ENCODE peak calls at places on chromosomes 4 and X, in eight cellular contexts. I, G, O, K, Z, P, B and V are unnamed samples.

GRCh38 chr4:7813674-7814073 is 126.0 kb downstream of the AFAP1 start:
- DNase-seq in B (no peak), K (no peak), G (no peak), Z (no peak), P (no peak), O (no peak), I (no peak), V (no peak)

GRCh38 chrX:67544871-67545771 is 1.3 kb downstream of the AR start:
- DNase-seq in I (no peak), K (no peak), O (peak), P (no peak), G (no peak), B (peak), Z (no peak), V (peak)

GRCh38 chr4:92359481-92359880 is 55.7 kb downstream of the GRID2 start:
- DNase-seq in K (no peak), Z (no peak), G (no peak), O (no peak), P (no peak), B (no peak), I (no peak), V (no peak)

GRCh38 chr4:6349896-6350295 is 80.2 kb downstream of the WFS1 start:
- DNase-seq in Z (no peak), I (no peak), G (no peak), O (no peak), K (no peak), B (no peak), P (no peak), V (no peak)

GRCh38 chr4:86626066-86626465 is 32.0 kb downstream of the PTPN13 start:
- DNase-seq in I (no peak), G (no peak), Z (no peak), P (no peak), O (no peak), B (no peak), K (no peak), V (no peak)

GRCh38 chrX:150898343-150899190 is at the start of gene CD99L2:
- DNase-seq in I (peak), K (peak), O (peak), Z (peak), B (peak), P (peak), G (peak), V (peak)

GRCh38 chr4:135277980-135278315 is 1076.4 kb upstream of the PABPC4L start:
- DNase-seq in Z (no peak), I (no peak), G (no peak), K (no peak), P (no peak), B (no peak), O (no peak), V (no peak)

GRCh38 chr4:37279121-37279520 is 34.6 kb downstream of the NWD2 start:
- DNase-seq in K (no peak), O (no peak), I (no peak), Z (no peak), B (no peak), P (no peak), G (no peak), V (no peak)

GRCh38 chr4:85370400-85371032 is 104.4 kb upstream of the ARHGAP24 start:
- DNase-seq in K (peak), G (peak), P (no peak), I (peak), B (no peak), O (peak), Z (no peak), V (no peak)

GRCh38 chr4:54165011-54165410 is 64.1 kb upstream of the PDGFRA start:
- DNase-seq in K (no peak), P (no peak), O (no peak), I (no peak), Z (no peak), G (no peak), B (no peak), V (no peak)

GRCh38 chr4:40245794-40246546 is 49.1 kb downstream of the RHOH start:
- DNase-seq in B (no peak), P (no peak), I (peak), G (no peak), K (no peak), O (no peak), Z (no peak), V (no peak)

GRCh38 chr4:7254736-7255487 is 62.6 kb downstream of the SORCS2 start:
- DNase-seq in I (no peak), O (peak), Z (no peak), G (peak), K (no peak), B (no peak), P (no peak), V (peak)

GRCh38 chr4:98939892-98940298 is 11.0 kb upstream of the EIF4E start:
- DNase-seq in K (peak), B (peak), Z (no peak), G (no peak), P (no peak), I (no peak), O (no peak), V (peak)

GRCh38 chr4:160353548-160353947 is 1250.7 kb downstream of the RAPGEF2 start:
- DNase-seq in K (no peak), P (no peak), G (no peak), B (no peak), I (no peak), Z (no peak), O (no peak), V (no peak)

GRCh38 chrX:123408856-123409737 is 225.0 kb downstream of the GRIA3 start:
- DNase-seq in P (no peak), G (peak), O (no peak), Z (no peak), I (no peak), B (no peak), K (no peak), V (no peak)

GRCh38 chrX:9729161-9729885 is 36.3 kb downstream of the GPR143 start:
- DNase-seq in Z (no peak), O (no peak), B (no peak), K (no peak), I (no peak), P (no peak), G (no peak), V (no peak)

GRCh38 chr4:1588306-1588705 is 95.8 kb downstream of the FAM53A start:
- DNase-seq in B (no peak), O (no peak), Z (no peak), P (no peak), I (no peak), K (no peak), G (no peak), V (no peak)

GRCh38 chrX:23776363-23776762 is 6.6 kb upstream of the SAT1 start:
- DNase-seq in B (no peak), P (no peak), Z (no peak), O (no peak), K (no peak), G (no peak), I (no peak), V (no peak)

GRCh38 chr4:89572224-89572858 is 264.6 kb downstream of the SNCA start:
- DNase-seq in O (no peak), G (no peak), P (no peak), K (peak), I (no peak), Z (no peak), B (no peak), V (no peak)

GRCh38 chrX:9494806-9495205 is 29.9 kb downstream of the TBL1X start:
- DNase-seq in P (no peak), G (no peak), B (peak), I (no peak), O (no peak), K (no peak), Z (no peak), V (no peak)

DNA sequence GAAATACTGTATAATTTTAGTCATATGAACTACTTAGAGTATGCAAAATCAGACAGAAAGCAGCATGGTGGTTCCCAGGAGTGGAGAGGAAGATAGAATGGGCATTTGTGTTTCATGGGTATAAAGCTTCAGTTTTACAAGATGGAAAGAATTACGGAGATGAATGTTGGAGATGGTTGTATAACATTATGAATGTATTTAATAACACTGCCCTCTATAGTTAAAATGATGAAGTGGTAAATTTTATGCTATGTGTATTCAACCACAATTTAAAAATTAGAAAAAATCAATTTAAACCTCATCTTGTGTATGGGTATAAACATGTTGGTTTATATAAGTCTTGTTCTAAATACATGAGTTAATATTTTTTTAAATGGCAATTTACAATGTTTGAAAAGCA is 521.1 kb downstream of the FSTL5 start:
- DNase-seq in O (no peak), I (no peak), Z (no peak), B (no peak), P (no peak), K (no peak), G (no peak), V (no peak)
- TF ChIP-seq CTCF in O (peak), I (no peak), Z (peak), B (no peak), P (no peak), K (no peak), G (no peak), V (peak)

GRCh38 chr4:185638093-185638492 is 102.8 kb upstream of the PDLIM3 start:
- DNase-seq in O (no peak), P (no peak), Z (no peak), K (no peak), G (no peak), B (no peak), I (no peak), V (no peak)

GRCh38 chr4:185637162-185637875 is 102.0 kb upstream of the PDLIM3 start:
- DNase-seq in Z (no peak), P (no peak), I (no peak), B (no peak), O (no peak), G (no peak), K (no peak), V (no peak)

GRCh38 chr4:185638548-185639301 is 103.4 kb upstream of the PDLIM3 start:
- DNase-seq in I (no peak), B (no peak), P (no peak), O (peak), G (no peak), K (no peak), Z (no peak), V (no peak)

GRCh38 chr4:185634066-185634652 is 98.9 kb upstream of the PDLIM3 start:
- DNase-seq in I (no peak), Z (no peak), G (no peak), O (no peak), K (peak), B (no peak), P (no peak), V (no peak)
- TF ChIP-seq CTCF in I (peak), Z (peak), G (no peak), O (peak), K (peak), B (no peak), P (no peak), V (no peak)

GRCh38 chr4:170978990-170979389 is 834.2 kb upstream of the GALNTL6 start:
- DNase-seq in O (no peak), P (no peak), B (peak), K (no peak), G (no peak), I (no peak), Z (no peak), V (no peak)
- TF ChIP-seq CTCF in O (no peak), P (no peak), B (no peak), K (no peak), G (no peak), I (no peak), Z (no peak), V (no peak)

DNA sequence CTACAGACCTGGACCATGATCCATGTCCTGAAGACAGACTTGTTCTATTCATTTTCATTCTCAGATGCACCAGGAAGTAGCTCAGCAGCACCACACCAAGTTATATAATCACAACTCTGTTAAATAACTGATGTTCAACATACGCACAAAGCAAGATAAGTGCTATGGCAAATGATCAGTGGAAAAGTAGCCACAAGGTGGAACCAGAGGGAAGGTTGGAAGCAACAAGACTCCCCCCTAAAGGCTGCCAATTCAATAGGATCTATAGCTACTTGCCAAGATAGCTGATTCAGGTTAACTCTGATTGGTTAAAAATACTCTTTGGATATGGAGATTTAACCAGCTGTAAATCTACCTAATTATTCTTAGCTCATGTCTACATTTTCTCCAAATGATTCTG is 23.7 kb upstream of the FAM47B start:
- DNase-seq in P (no peak), B (no peak), K (peak), Z (no peak), O (no peak), G (no peak), I (no peak), V (no peak)
- TF ChIP-seq CTCF in P (no peak), B (peak), K (no peak), Z (peak), O (peak), G (no peak), I (no peak), V (no peak)

GRCh38 chrX:71911731-71912050 is 1.0 kb downstream of the NHSL2 start:
- DNase-seq in P (no peak), Z (peak), B (peak), O (peak), G (no peak), I (no peak), K (no peak), V (no peak)

GRCh38 chrX:71912156-71912555 is 1.5 kb downstream of the NHSL2 start:
- DNase-seq in K (no peak), G (no peak), Z (no peak), O (no peak), I (no peak), B (no peak), P (no peak), V (no peak)

GRCh38 chrX:71910526-71911022 is at the start of gene NHSL2:
- DNase-seq in O (peak), B (peak), Z (peak), I (no peak), G (peak), K (no peak), P (no peak), V (peak)

GRCh38 chrX:71909956-71910355 is 689 bp upstream of the NHSL2 start:
- DNase-seq in I (no peak), Z (no peak), P (no peak), O (peak), K (no peak), B (peak), G (no peak), V (no peak)

GRCh38 chrX:71911023-71911730 is 532 bp downstream of the NHSL2 start:
- DNase-seq in P (no peak), G (peak), Z (peak), B (peak), K (no peak), I (no peak), O (peak), V (peak)
- TF ChIP-seq CTCF in P (no peak), G (no peak), Z (no peak), B (no peak), K (no peak), I (no peak), O (peak), V (no peak)

DNA sequence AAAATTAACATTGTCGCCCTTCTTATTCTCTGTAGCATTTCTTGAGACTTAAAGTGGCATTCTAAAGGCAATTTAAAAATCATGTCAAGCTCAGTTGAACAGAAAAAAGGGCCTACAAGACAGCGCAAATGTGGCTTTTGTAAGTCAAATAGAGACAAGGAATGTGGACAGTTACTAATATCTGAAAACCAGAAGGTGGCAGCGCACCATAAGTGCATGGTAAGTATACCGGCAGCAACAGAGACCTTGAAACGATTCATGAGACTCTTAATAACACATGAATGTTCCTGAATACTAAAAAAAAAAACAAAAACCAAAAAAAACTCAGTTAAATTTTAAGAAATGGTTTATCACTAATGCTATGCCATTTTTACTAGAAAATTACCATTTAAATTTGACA is 82.4 kb upstream of the HPRT1 start:
- DNase-seq in G (no peak), P (no peak), O (no peak), Z (no peak), I (peak), K (peak), B (no peak), V (no peak)
- TF ChIP-seq CTCF in G (no peak), P (no peak), O (no peak), Z (no peak), I (peak), K (no peak), B (no peak), V (peak)